ENCODE peak calls at places on chromosomes 1 and 21, in ten cellular contexts. J is naive thymus-derived CD4-positive, alpha-beta T cell; N is GM12878; Y is right cardiac atrium; G is thoracic aorta; H is body of pancreas; K is neural progenitor cell; R is heart right ventricle; D is CD8-positive, alpha-beta T cell; B is CD4-positive, alpha-beta T cell. M is an unnamed sample. For H3K9me3, the result is how much of the 10 kb centered on the place peaks cover.

GRCh38 chr21:14382486-14382834 is 486 bp downstream of the HSPA13 start:
- DNase-seq in J (no peak), N (no peak), Y (no peak), G (no peak), H (peak), K (no peak), R (no peak), D (no peak), B (no peak), M (no peak)

GRCh38 chr1:58783090-58783992 is 506 bp downstream of the JUN start:
- DNase-seq in J (peak), N (no peak), Y (peak), G (peak), H (peak), K (peak), R (peak), D (no peak), B (peak), M (peak)

GRCh38 chr1:70205076-70205436 is 323 bp downstream of the LRRC40 start:
- DNase-seq in J (no peak), N (no peak), Y (no peak), G (no peak), H (no peak), K (no peak), R (no peak), D (no peak), B (no peak), M (no peak)

GRCh38 chr1:22089787-22090186 is 37.3 kb downstream of the CDC42 start:
- DNase-seq in J (peak), N (no peak), Y (no peak), G (no peak), H (no peak), K (peak), R (no peak), D (no peak), B (no peak), M (no peak)

GRCh38 chr1:94623560-94624148 is 82.1 kb upstream of the F3 start:
- DNase-seq in J (no peak), N (no peak), Y (no peak), G (no peak), H (no peak), K (no peak), R (no peak), D (no peak), B (no peak), M (no peak)

GRCh38 chr1:111541721-111542120 is 38.3 kb upstream of the ADORA3 start:
- DNase-seq in J (no peak), N (no peak), Y (no peak), G (no peak), H (no peak), K (no peak), R (no peak), D (no peak), B (no peak), M (no peak)

GRCh38 chr21:44337941-44338895 is 972 bp downstream of the CFAP410 start:
- DNase-seq in J (no peak), N (no peak), Y (peak), G (peak), H (peak), K (peak), R (peak), D (no peak), B (no peak), M (peak)

GRCh38 chr1:51927029-51927428 is 48.5 kb upstream of the NRDC start:
- DNase-seq in J (no peak), N (no peak), Y (no peak), G (no peak), H (no peak), K (no peak), R (no peak), D (no peak), B (no peak), M (no peak)

GRCh38 chr1:28811369-28811765 is 603 bp upstream of the OPRD1 start:
- DNase-seq in J (no peak), N (no peak), Y (no peak), G (no peak), H (no peak), K (no peak), R (no peak), D (no peak), B (no peak), M (no peak)

GRCh38 chr1:54407201-54407956 is 1.2 kb upstream of the SSBP3 start:
- DNase-seq in J (peak), N (peak), Y (peak), G (peak), H (peak), K (peak), R (no peak), D (peak), B (peak), M (peak)

GRCh38 chr1:15758537-15758936 is at the start of gene FBLIM1:
- DNase-seq in J (no peak), N (no peak), Y (peak), G (no peak), H (peak), K (peak), R (no peak), D (no peak), B (no peak), M (no peak)

GRCh38 chr1:174000274-174000852 is 21.8 kb downstream of the RC3H1 start:
- DNase-seq in J (no peak), N (no peak), Y (no peak), G (no peak), H (no peak), K (no peak), R (no peak), D (no peak), B (no peak), M (no peak)

GRCh38 chr1:153271711-153272110 is 12.2 kb downstream of the LORICRIN start:
- DNase-seq in J (no peak), N (no peak), Y (no peak), G (no peak), H (no peak), K (no peak), R (no peak), D (no peak), B (no peak), M (no peak)

GRCh38 chr1:64906447-64906846 is 59.9 kb downstream of the JAK1 start:
- DNase-seq in J (no peak), N (no peak), Y (no peak), G (no peak), H (no peak), K (no peak), R (no peak), D (no peak), B (no peak), M (no peak)

GRCh38 chr21:41895643-41896493 is 16.7 kb upstream of the PRDM15 start:
- DNase-seq in J (peak), N (no peak), Y (no peak), G (no peak), H (no peak), K (no peak), R (no peak), D (peak), B (peak), M (no peak)

GRCh38 chr21:29382029-29382654 is 83.4 kb downstream of the BACH1 start:
- DNase-seq in J (no peak), N (no peak), Y (no peak), G (no peak), H (no peak), K (no peak), R (no peak), D (no peak), B (no peak), M (no peak)

GRCh38 chr1:150642296-150642695 is 12.9 kb upstream of the ENSA start:
- DNase-seq in J (no peak), N (no peak), Y (no peak), G (no peak), H (no peak), K (no peak), R (no peak), D (no peak), B (no peak), M (no peak)

GRCh38 chr1:119368556-119368955 is at the start of gene HAO2:
- DNase-seq in J (no peak), N (no peak), Y (no peak), G (no peak), H (no peak), K (no peak), R (no peak), D (no peak), B (no peak), M (no peak)

GRCh38 chr1:171841050-171841910 is at the start of gene DNM3:
- DNase-seq in J (peak), N (no peak), Y (peak), G (peak), H (peak), K (peak), R (peak), D (peak), B (peak), M (peak)

DNA sequence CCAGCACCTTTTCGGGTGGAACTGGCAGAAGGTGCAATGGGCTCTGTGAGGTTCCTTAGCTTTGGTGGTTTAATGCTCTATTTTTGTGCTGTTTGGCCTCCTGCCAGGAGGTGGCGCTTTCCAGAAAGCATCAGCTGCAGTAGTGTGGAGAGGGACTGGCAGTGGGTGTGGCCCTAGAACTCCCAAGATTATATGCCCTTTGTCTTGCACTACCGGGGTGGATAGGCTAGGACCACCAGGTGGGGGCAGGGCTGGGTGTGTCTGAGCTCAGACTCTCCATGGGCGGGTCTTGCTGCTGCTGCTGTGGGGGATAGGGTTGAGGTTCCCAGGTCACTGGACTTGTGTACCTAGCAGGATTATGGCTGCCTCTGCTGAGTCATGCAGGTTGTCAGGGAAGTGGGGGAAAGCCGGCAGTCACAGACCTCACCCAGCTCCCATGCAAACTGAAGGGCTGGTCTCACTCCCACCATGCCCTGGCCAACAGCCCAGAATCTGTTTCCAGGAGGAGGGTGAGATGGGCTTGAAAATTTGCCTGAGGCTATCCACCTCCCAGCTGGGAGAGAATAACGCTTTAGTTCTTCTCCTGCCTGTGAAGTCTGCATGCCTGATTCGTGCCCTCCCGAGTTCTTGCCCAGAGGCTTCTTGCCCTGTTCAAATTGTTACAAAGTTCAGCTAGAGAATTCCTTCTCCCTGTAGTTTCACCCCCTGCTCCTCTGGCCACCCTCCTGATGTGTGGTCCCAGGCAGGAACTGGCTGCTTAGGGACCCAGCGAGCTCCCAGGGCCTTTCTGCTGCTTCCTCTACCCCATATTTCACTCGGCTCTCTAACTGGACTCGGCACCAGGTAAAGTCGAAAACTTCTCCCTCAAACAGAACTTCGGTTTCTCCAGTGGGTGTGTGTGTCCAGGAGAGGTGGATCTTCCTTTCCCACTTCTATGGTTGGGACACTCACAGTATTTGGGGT is 76.5 kb upstream of the BTG3 start:
- DNase-seq in J (peak), N (no peak), Y (peak), G (no peak), H (peak), K (no peak), R (peak), D (peak), B (peak), M (no peak)
- H3K9me3 ChIP-seq in J (under half), N (under half), Y (under half), G (under half), H (under half), K (under half), R (under half), D (under half), B (under half), M (under half)

GRCh38 chr21:9760398-9761074 is 760.8 kb upstream of the TPTE start:
- DNase-seq in J (no peak), N (no peak), Y (no peak), G (no peak), H (no peak), K (no peak), R (no peak), D (no peak), B (no peak), M (no peak)

GRCh38 chr21:9759972-9760371 is 761.4 kb upstream of the TPTE start:
- DNase-seq in J (no peak), N (no peak), Y (no peak), G (no peak), H (no peak), K (no peak), R (no peak), D (no peak), B (no peak), M (no peak)

GRCh38 chr21:9758141-9758540 is 763.2 kb upstream of the TPTE start:
- DNase-seq in J (no peak), N (no peak), Y (no peak), G (no peak), H (no peak), K (no peak), R (no peak), D (no peak), B (no peak), M (no peak)

GRCh38 chr21:9756677-9757076 is 764.7 kb upstream of the TPTE start:
- DNase-seq in J (no peak), N (no peak), Y (no peak), G (no peak), H (no peak), K (no peak), R (no peak), D (no peak), B (no peak), M (no peak)

DNA sequence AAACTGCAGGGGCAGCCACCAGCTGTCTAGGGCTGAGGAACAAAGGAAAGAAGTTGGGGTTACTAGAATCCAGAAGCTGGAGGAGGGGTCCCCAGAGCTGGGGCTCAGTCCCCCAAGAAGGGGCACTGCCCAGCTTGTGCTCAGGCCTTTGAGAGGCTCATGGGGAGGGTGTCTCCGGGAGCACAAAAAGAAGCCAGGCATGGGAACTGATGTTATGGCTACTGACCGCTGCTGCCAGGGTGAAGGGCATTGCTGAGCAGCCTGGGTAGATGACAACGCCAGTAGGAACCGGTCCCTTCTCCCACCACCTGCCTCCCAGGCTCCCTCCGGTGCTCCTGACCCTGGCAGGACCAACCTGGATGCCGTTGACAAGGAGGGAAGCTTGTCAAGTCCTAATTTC is 762.5 kb upstream of the TPTE start:
- DNase-seq in J (no peak), N (no peak), Y (no peak), G (no peak), H (no peak), K (no peak), R (no peak), D (no peak), B (no peak), M (no peak)
- H3K9me3 ChIP-seq in J (under half), N (under half), Y (under half), G (under half), H (under half), K (half or more), R (under half), D (under half), B (under half), M (under half)

GRCh38 chr1:248098529-248098928 is 3.5 kb downstream of the OR2L13 start:
- DNase-seq in J (no peak), N (no peak), Y (no peak), G (no peak), H (no peak), K (no peak), R (no peak), D (no peak), B (no peak), M (no peak)
- H3K9me3 ChIP-seq in J (under half), N (under half), Y (under half), G (under half), H (under half), K (under half), R (under half), D (under half), B (under half), M (under half)

GRCh38 chr21:21858502-21859334 is 860.5 kb downstream of the NCAM2 start:
- DNase-seq in J (no peak), N (no peak), Y (no peak), G (no peak), H (no peak), K (no peak), R (no peak), D (no peak), B (no peak), M (no peak)
- H3K9me3 ChIP-seq in J (under half), N (under half), Y (under half), G (under half), H (under half), K (under half), R (under half), D (under half), B (under half), M (under half)

GRCh38 chr21:19239696-19240095 is 836.1 kb upstream of the TMPRSS15 start:
- DNase-seq in J (no peak), N (no peak), Y (no peak), G (no peak), H (no peak), K (no peak), R (no peak), D (no peak), B (no peak), M (no peak)
- H3K9me3 ChIP-seq in J (under half), N (under half), Y (under half), G (under half), H (under half), K (under half), R (under half), D (under half), B (under half), M (under half)

GRCh38 chr1:25515033-25515432 is 28.4 kb upstream of the LDLRAP1 start:
- DNase-seq in J (no peak), N (no peak), Y (no peak), G (no peak), H (no peak), K (no peak), R (no peak), D (no peak), B (no peak), M (no peak)
- H3K9me3 ChIP-seq in J (under half), N (under half), Y (under half), G (under half), H (under half), K (under half), R (under half), D (under half), B (under half), M (under half)

DNA sequence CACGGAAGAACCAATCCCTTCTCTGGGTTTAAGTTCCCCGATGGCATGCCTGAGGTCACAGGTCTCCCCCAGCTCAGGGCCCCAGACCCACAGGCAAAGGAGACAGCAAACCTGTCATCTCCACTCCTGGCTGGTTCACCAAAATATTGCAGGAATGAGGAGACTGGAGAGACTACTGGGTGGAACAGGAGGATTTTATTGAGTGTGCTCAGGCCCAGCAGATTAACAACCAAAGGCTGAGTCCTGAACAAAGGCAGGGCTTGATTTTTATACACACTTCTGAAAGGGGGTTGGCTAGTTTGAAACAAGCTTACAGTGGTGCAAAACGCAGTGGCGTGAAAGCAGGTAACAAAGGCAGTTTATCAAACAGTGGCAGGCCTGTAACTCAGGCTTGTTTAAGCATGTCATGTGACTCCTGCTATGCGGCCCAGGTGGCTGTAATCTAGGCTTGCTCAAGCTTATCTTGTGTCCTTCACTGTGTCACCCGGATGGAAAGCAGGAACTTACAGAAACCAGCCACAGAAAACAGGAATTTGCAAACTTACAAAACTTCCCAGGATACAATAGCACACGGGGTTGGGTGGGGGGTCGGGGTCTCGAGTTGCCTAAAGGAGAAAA is 27.4 kb upstream of the KCNJ15 start:
- DNase-seq in J (no peak), N (no peak), Y (no peak), G (no peak), H (no peak), K (peak), R (no peak), D (no peak), B (no peak), M (no peak)
- H3K9me3 ChIP-seq in J (under half), N (under half), Y (under half), G (under half), H (under half), K (under half), R (half or more), D (under half), B (half or more), M (under half)

GRCh38 chr1:247962911-247963588 is 2.0 kb upstream of the OR2AK2 start:
- DNase-seq in J (no peak), N (no peak), Y (no peak), G (no peak), H (no peak), K (no peak), R (no peak), D (no peak), B (no peak), M (no peak)
- H3K9me3 ChIP-seq in J (under half), N (under half), Y (under half), G (under half), H (under half), K (under half), R (under half), D (under half), B (under half), M (under half)

M was measured in T-helper 17 cell.